ENCODE peak calls at places on chromosomes 13 and 19, in nine cellular contexts. R is activated CD8-positive, alpha-beta memory T cell treated with anti-CD3 and anti-CD28 coated beads for 4 hours; F is substantia nigra; L is foreskin melanocyte; D is uterus; Z is left ventricle myocardium inferior; X is T47D; P is mesendoderm; Y is AG04450. N is an unnamed sample.

GRCh38 chr13:70703755-70704154 is 595.5 kb upstream of the KLHL1 start:
- DNase-seq in R (no peak), L (no peak), Z (no peak), Y (no peak), F (no peak), X (no peak), D (no peak), P (no peak), N (no peak)

GRCh38 chr19:35313614-35314013 is 15.4 kb upstream of the CD22 start:
- DNase-seq in R (no peak), F (no peak), P (no peak), Z (no peak), X (no peak), Y (no peak), D (no peak), L (no peak), N (no peak)

GRCh38 chr13:28477709-28477973 is 17.3 kb downstream of the FLT1 start:
- DNase-seq in L (no peak), Y (no peak), X (no peak), F (no peak), P (no peak), Z (no peak), R (no peak), D (no peak), N (no peak)

GRCh38 chr13:27634231-27634630 is 12.5 kb downstream of the POLR1D start:
- DNase-seq in F (no peak), X (no peak), Y (no peak), R (no peak), P (no peak), Z (no peak), D (no peak), L (no peak), N (no peak)

GRCh38 chr13:27712421-27712820 is 79.9 kb upstream of the GSX1 start:
- DNase-seq in L (peak; percentile 13), P (no peak), Z (no peak), Y (no peak), D (no peak), X (no peak), F (no peak), R (no peak), N (no peak)

GRCh38 chr19:34573226-34573864 is 91.8 kb downstream of the WTIP start:
- DNase-seq in X (no peak), L (no peak), F (no peak), Z (no peak), D (no peak), Y (no peak), R (no peak), P (no peak), N (no peak)

GRCh38 chr13:106738279-106738678 is 170.3 kb upstream of the ARGLU1 start:
- DNase-seq in Z (no peak), Y (no peak), F (no peak), R (no peak), D (no peak), L (no peak), P (no peak), X (no peak), N (no peak)

GRCh38 chr19:50003810-50004419 is 21.3 kb downstream of the VRK3 start:
- DNase-seq in P (no peak), F (no peak), Y (peak; percentile 71), R (peak; percentile 14), D (peak; percentile 56), X (no peak), L (peak; percentile 65), Z (no peak), N (peak; percentile 57)

GRCh38 chr13:52882803-52883202 is 34.4 kb upstream of the PCDH8 start:
- DNase-seq in D (no peak), Z (no peak), R (no peak), F (no peak), L (no peak), P (no peak), X (no peak), Y (no peak), N (no peak)

GRCh38 chr19:46495789-46496099 is at the start of gene PNMA8B:
- DNase-seq in Z (peak; percentile 63), L (no peak), F (peak; percentile 58), Y (no peak), P (peak; percentile 95), R (no peak), X (no peak), D (peak; percentile 67), N (peak; percentile 70)

GRCh38 chr13:75353786-75354193 is 128.2 kb downstream of the TBC1D4 start:
- DNase-seq in F (no peak), P (no peak), R (no peak), Z (no peak), Y (no peak), X (no peak), D (no peak), L (no peak), N (no peak)

GRCh38 chr13:30107126-30107525 is 200.2 kb downstream of the KATNAL1 start:
- DNase-seq in D (no peak), Y (no peak), X (no peak), Z (no peak), R (no peak), F (no peak), L (no peak), P (no peak), N (no peak)

GRCh38 chr13:74839656-74840055 is 642.3 kb downstream of the TBC1D4 start:
- DNase-seq in F (no peak), X (no peak), L (no peak), D (no peak), Z (no peak), Y (no peak), R (no peak), P (no peak), N (no peak)

GRCh38 chr13:31870511-31870910 is 131.2 kb downstream of the RXFP2 start:
- DNase-seq in Z (no peak), F (no peak), L (peak; percentile 82), P (no peak), D (no peak), R (no peak), X (no peak), Y (no peak), N (no peak)

GRCh38 chr13:65606622-65607021 is 1623.5 kb downstream of the PCDH9 start:
- DNase-seq in X (no peak), D (no peak), Y (peak; percentile 1), L (peak; percentile 78), P (no peak), Z (no peak), R (no peak), F (no peak), N (no peak)

GRCh38 chr19:1000095-1000494 is at the start of gene GRIN3B:
- DNase-seq in Y (no peak), Z (no peak), F (no peak), X (peak; percentile 58), P (peak; percentile 69), R (no peak), D (peak; percentile 54), L (no peak), N (peak; percentile 83)

GRCh38 chr19:51027873-51028272 is 1.5 kb upstream of the KLK11 start:
- DNase-seq in Z (no peak), P (no peak), X (no peak), R (no peak), L (no peak), F (no peak), D (no peak), Y (no peak), N (no peak)